ENCODE peak calls at places on chromosomes 3 and 15, in eight cellular contexts. V is activated naive CD8-positive, alpha-beta T cell treated with anti-CD3 and anti-CD28 coated beads, Interleukin-2, amount 50 U/mL, for 16 hours; B is GM13976; Y is GM04504; S is DMS53; G is stimulated activated naive CD4-positive, alpha-beta T cell; M is HTR-8/SVneo; Q is cardiac muscle cell. A is an unnamed sample.

GRCh38 chr3:197847866-197848401 is 56.9 kb downstream of the LRCH3 start:
- DNase-seq in Q (no peak), Y (no peak), V (no peak), M (no peak), S (peak), G (peak), B (peak), A (no peak)

GRCh38 chr15:40333922-40334492 is 6.7 kb downstream of the CCDC9B start:
- DNase-seq in V (no peak), G (peak), S (no peak), Q (peak), M (no peak), Y (no peak), B (peak), A (no peak)

GRCh38 chr3:195873971-195874370 is 34.4 kb downstream of the TNK2 start:
- DNase-seq in B (no peak), Q (no peak), G (no peak), M (peak), V (no peak), Y (no peak), S (no peak), A (no peak)

GRCh38 chr15:67824900-67825879 is at the start of gene SKOR1:
- DNase-seq in M (no peak), V (no peak), Q (peak), S (peak), B (peak), Y (no peak), G (no peak), A (peak)

GRCh38 chr15:43927203-43927602 is 100.4 kb downstream of the WDR76 start:
- DNase-seq in Q (no peak), S (no peak), B (no peak), G (no peak), M (no peak), Y (no peak), V (no peak), A (no peak)

GRCh38 chr3:15651396-15651795 is 49.9 kb downstream of the BTD start:
- DNase-seq in Q (peak), M (no peak), B (no peak), G (no peak), S (no peak), V (no peak), Y (no peak), A (no peak)

GRCh38 chr3:44074181-44074580 is 167.5 kb upstream of the TOPAZ1 start:
- DNase-seq in V (no peak), G (no peak), Q (no peak), Y (no peak), B (no peak), M (no peak), S (peak), A (no peak)

GRCh38 chr3:155741081-155741480 is 3.8 kb downstream of the PLCH1 start:
- DNase-seq in B (no peak), G (no peak), Y (no peak), Q (no peak), S (no peak), M (no peak), V (no peak), A (no peak)

GRCh38 chr3:164418426-164418825 is 659.9 kb downstream of the SI start:
- DNase-seq in G (no peak), B (no peak), S (peak), Q (no peak), M (no peak), Y (no peak), V (no peak), A (no peak)

GRCh38 chr15:33112541-33113105 is 81.9 kb downstream of the FMN1 start:
- DNase-seq in M (no peak), V (no peak), S (no peak), G (no peak), Y (no peak), B (no peak), Q (no peak), A (no peak)

GRCh38 chr15:101105059-101105851 is 146.6 kb downstream of the CHSY1 start:
- DNase-seq in G (no peak), Y (no peak), Q (no peak), B (no peak), M (peak), S (no peak), V (no peak), A (no peak)

GRCh38 chr15:67121725-67122600 is 56.6 kb downstream of the SMAD3 start:
- DNase-seq in B (no peak), Y (no peak), G (no peak), Q (no peak), M (no peak), V (no peak), S (no peak), A (no peak)

GRCh38 chr15:89089316-89090230 is 1.3 kb downstream of the ABHD2 start:
- DNase-seq in M (no peak), Y (no peak), V (no peak), B (no peak), G (peak), Q (no peak), S (peak), A (no peak)

GRCh38 chr3:16143870-16144568 is 30.5 kb upstream of the GALNT15 start:
- DNase-seq in S (no peak), B (no peak), Q (no peak), Y (no peak), M (no peak), V (no peak), G (no peak), A (no peak)

GRCh38 chr3:172402090-172402489 is 46.2 kb downstream of the GHSR start:
- DNase-seq in Y (no peak), V (no peak), M (no peak), S (no peak), Q (no peak), B (no peak), G (no peak), A (no peak)

GRCh38 chr15:71807125-71807629 is 3.2 kb upstream of the NR2E3 start:
- DNase-seq in G (no peak), V (no peak), M (no peak), S (no peak), Q (no peak), B (no peak), Y (no peak), A (no peak)

GRCh38 chr3:2657971-2658370 is 452.2 kb downstream of the IL5RA start:
- DNase-seq in Q (no peak), S (peak), B (no peak), V (no peak), G (no peak), Y (no peak), M (no peak), A (no peak)

GRCh38 chr15:67085818-67086649 is 20.6 kb downstream of the SMAD3 start:
- DNase-seq in Y (peak), B (peak), G (peak), Q (peak), V (no peak), M (no peak), S (no peak), A (no peak)

GRCh38 chr15:54273928-54274327 is 295.7 kb downstream of the UNC13C start:
- DNase-seq in V (no peak), M (no peak), Y (no peak), Q (no peak), S (peak), B (no peak), G (no peak), A (peak)

GRCh38 chr15:91849749-91850161 is 3.8 kb upstream of the SLCO3A1 start:
- DNase-seq in S (peak), Q (peak), M (peak), V (no peak), B (no peak), Y (peak), G (peak), A (peak)

GRCh38 chr3:8970971-8971589 is 7.8 kb upstream of the RAD18 start:
- DNase-seq in Q (peak), B (peak), V (peak), S (peak), M (peak), G (peak), Y (peak), A (peak)

GRCh38 chr15:101091080-101092017 is 160.5 kb downstream of the CHSY1 start:
- DNase-seq in M (no peak), Q (peak), S (no peak), V (no peak), B (no peak), G (no peak), Y (peak), A (no peak)

GRCh38 chr3:133460809-133461208 is 61.0 kb downstream of the BFSP2 start:
- DNase-seq in S (peak), Y (no peak), M (no peak), Q (no peak), G (peak), V (no peak), B (no peak), A (no peak)

GRCh38 chr3:45994661-45995369 is 809 bp downstream of the FYCO1 start:
- DNase-seq in M (no peak), S (peak), V (no peak), B (peak), G (no peak), Q (no peak), Y (no peak), A (peak)

GRCh38 chr3:126948980-126949535 is 33.9 kb upstream of the PLXNA1 start:
- DNase-seq in B (no peak), Y (no peak), G (no peak), M (no peak), Q (no peak), V (no peak), S (no peak), A (no peak)

GRCh38 chr15:66923438-66923881 is 141.9 kb upstream of the SMAD3 start:
- DNase-seq in G (peak), Y (no peak), V (no peak), S (peak), B (no peak), Q (no peak), M (no peak), A (no peak)

GRCh38 chr15:48928877-48929538 is 34.7 kb downstream of the SHC4 start:
- DNase-seq in S (no peak), B (no peak), G (no peak), Y (no peak), Q (no peak), V (no peak), M (no peak), A (no peak)

GRCh38 chr15:63306480-63307073 is 29.2 kb downstream of the APH1B start:
- DNase-seq in S (peak), B (no peak), G (no peak), V (no peak), Q (no peak), Y (no peak), M (no peak), A (no peak)

GRCh38 chr3:19149388-19149787 is 1.1 kb downstream of the KCNH8 start:
- DNase-seq in M (no peak), Q (peak), S (peak), Y (no peak), V (no peak), G (peak), B (peak), A (peak)

GRCh38 chr15:20358066-20358780 is 183.4 kb downstream of the GOLGA6L6 start:
- DNase-seq in G (no peak), M (no peak), Q (no peak), S (no peak), B (peak), Y (no peak), V (no peak), A (no peak)

GRCh38 chr15:55993111-55993803 is at the start of gene NEDD4:
- DNase-seq in V (peak), G (peak), Q (peak), M (peak), B (peak), Y (peak), S (peak), A (peak)

GRCh38 chr3:112109313-112109712 is 23.1 kb downstream of the C3orf52 start:
- DNase-seq in M (no peak), G (no peak), B (no peak), Y (no peak), Q (no peak), V (no peak), S (peak), A (no peak)

GRCh38 chr3:43291546-43291945 is 5.2 kb downstream of the SNRK start:
- DNase-seq in B (no peak), M (no peak), Y (no peak), Q (no peak), S (no peak), V (no peak), G (no peak), A (no peak)

GRCh38 chr3:61783993-61784718 is 222.8 kb downstream of the PTPRG start:
- DNase-seq in M (no peak), B (no peak), V (no peak), Q (peak), S (no peak), G (no peak), Y (peak), A (no peak)

GRCh38 chr15:93420050-93420452 is 331.0 kb upstream of the RGMA start:
- DNase-seq in S (no peak), G (no peak), B (no peak), M (no peak), Y (no peak), V (no peak), Q (no peak), A (no peak)

A was measured in T47D.